ENCODE peak calls at places on chromosome 18, in eight cellular contexts. One of them, this sample, is unnamed.

GRCh38 chr18:73646772-73647171 is 500.9 kb downstream of the FBXO15 start:
- DNase-seq in heart left ventricle: no peak
- DNase-seq in endothelial cell of umbilical vein: no peak
- DNase-seq in tibial nerve: no peak
- DNase-seq in GM23338: no peak
- DNase-seq in IMR-90: peak; percentile 91
- DNase-seq in lung: no peak
- DNase-seq in Panc1: no peak
- DNase-seq in this sample: no peak

GRCh38 chr18:45464619-45465018 is 150.7 kb upstream of the SLC14A2 start:
- DNase-seq in heart left ventricle: no peak
- DNase-seq in endothelial cell of umbilical vein: no peak
- DNase-seq in tibial nerve: no peak
- DNase-seq in GM23338: no peak
- DNase-seq in IMR-90: no peak
- DNase-seq in lung: no peak
- DNase-seq in Panc1: no peak
- DNase-seq in this sample: peak; percentile 13

GRCh38 chr18:35201502-35201901 is 39.3 kb upstream of the ZNF397 start:
- DNase-seq in heart left ventricle: no peak
- DNase-seq in endothelial cell of umbilical vein: no peak
- DNase-seq in tibial nerve: no peak
- DNase-seq in GM23338: no peak
- DNase-seq in IMR-90: no peak
- DNase-seq in lung: no peak
- DNase-seq in Panc1: no peak
- DNase-seq in this sample: no peak

GRCh38 chr18:39749154-39749553 is 2183.6 kb upstream of the CELF4 start:
- DNase-seq in heart left ventricle: no peak
- DNase-seq in endothelial cell of umbilical vein: no peak
- DNase-seq in tibial nerve: no peak
- DNase-seq in GM23338: no peak
- DNase-seq in IMR-90: no peak
- DNase-seq in lung: no peak
- DNase-seq in Panc1: no peak
- DNase-seq in this sample: no peak

GRCh38 chr18:56283346-56283745 is 355.0 kb downstream of the TXNL1 start:
- DNase-seq in heart left ventricle: no peak
- DNase-seq in endothelial cell of umbilical vein: no peak
- DNase-seq in tibial nerve: no peak
- DNase-seq in GM23338: no peak
- DNase-seq in IMR-90: peak; percentile 46
- DNase-seq in lung: no peak
- DNase-seq in Panc1: no peak
- DNase-seq in this sample: no peak

GRCh38 chr18:9013926-9014373 is 88.5 kb upstream of the NDUFV2 start:
- DNase-seq in heart left ventricle: no peak
- DNase-seq in endothelial cell of umbilical vein: no peak
- DNase-seq in tibial nerve: no peak
- DNase-seq in GM23338: no peak
- DNase-seq in IMR-90: no peak
- DNase-seq in lung: no peak
- DNase-seq in Panc1: no peak
- DNase-seq in this sample: no peak

GRCh38 chr18:61261870-61262269 is 71.4 kb upstream of the CDH20 start:
- DNase-seq in heart left ventricle: no peak
- DNase-seq in endothelial cell of umbilical vein: no peak
- DNase-seq in tibial nerve: no peak
- DNase-seq in GM23338: no peak
- DNase-seq in IMR-90: no peak
- DNase-seq in lung: no peak
- DNase-seq in Panc1: no peak
- DNase-seq in this sample: no peak

GRCh38 chr18:28398491-28398890 is 221.6 kb upstream of the CDH2 start:
- DNase-seq in heart left ventricle: no peak
- DNase-seq in endothelial cell of umbilical vein: no peak
- DNase-seq in tibial nerve: no peak
- DNase-seq in GM23338: no peak
- DNase-seq in IMR-90: no peak
- DNase-seq in lung: no peak
- DNase-seq in Panc1: no peak
- DNase-seq in this sample: no peak

GRCh38 chr18:35267809-35268208 is 22.2 kb downstream of the ZSCAN30 start:
- DNase-seq in heart left ventricle: peak; percentile 23
- DNase-seq in endothelial cell of umbilical vein: peak; percentile 4
- DNase-seq in tibial nerve: peak; percentile 9
- DNase-seq in GM23338: peak; percentile 49
- DNase-seq in IMR-90: no peak
- DNase-seq in lung: no peak
- DNase-seq in Panc1: no peak
- DNase-seq in this sample: no peak

GRCh38 chr18:4068552-4069158 is 386.5 kb downstream of the DLGAP1 start:
- DNase-seq in heart left ventricle: peak; percentile 22
- DNase-seq in endothelial cell of umbilical vein: peak; percentile 58
- DNase-seq in tibial nerve: peak; percentile 47
- DNase-seq in GM23338: peak; percentile 81
- DNase-seq in IMR-90: peak; percentile 56
- DNase-seq in lung: no peak
- DNase-seq in Panc1: peak; percentile 15
- DNase-seq in this sample: peak; percentile 73

GRCh38 chr18:39732918-39733317 is 2167.3 kb upstream of the CELF4 start:
- DNase-seq in heart left ventricle: no peak
- DNase-seq in endothelial cell of umbilical vein: no peak
- DNase-seq in tibial nerve: no peak
- DNase-seq in GM23338: peak; percentile 43
- DNase-seq in IMR-90: no peak
- DNase-seq in lung: no peak
- DNase-seq in Panc1: no peak
- DNase-seq in this sample: no peak

GRCh38 chr18:49664086-49664890 is 102.4 kb downstream of the LIPG start:
- DNase-seq in heart left ventricle: peak; percentile 63
- DNase-seq in endothelial cell of umbilical vein: peak; percentile 97
- DNase-seq in tibial nerve: no peak
- DNase-seq in GM23338: peak; percentile 54
- DNase-seq in IMR-90: no peak
- DNase-seq in lung: no peak
- DNase-seq in Panc1: no peak
- DNase-seq in this sample: no peak

GRCh38 chr18:69217271-69217670 is 183.4 kb upstream of the DOK6 start:
- DNase-seq in heart left ventricle: no peak
- DNase-seq in endothelial cell of umbilical vein: no peak
- DNase-seq in tibial nerve: no peak
- DNase-seq in GM23338: no peak
- DNase-seq in IMR-90: no peak
- DNase-seq in lung: no peak
- DNase-seq in Panc1: no peak
- DNase-seq in this sample: no peak

GRCh38 chr18:45566025-45566740 is 49.1 kb upstream of the SLC14A2 start:
- DNase-seq in heart left ventricle: peak; percentile 57
- DNase-seq in endothelial cell of umbilical vein: no peak
- DNase-seq in tibial nerve: peak; percentile 72
- DNase-seq in GM23338: no peak
- DNase-seq in IMR-90: peak; percentile 87
- DNase-seq in lung: no peak
- DNase-seq in Panc1: no peak
- DNase-seq in this sample: no peak

GRCh38 chr18:31099490-31100230 is 2.6 kb downstream of the DSC2 start:
- DNase-seq in heart left ventricle: no peak
- DNase-seq in endothelial cell of umbilical vein: no peak
- DNase-seq in tibial nerve: no peak
- DNase-seq in GM23338: no peak
- DNase-seq in IMR-90: no peak
- DNase-seq in lung: no peak
- DNase-seq in Panc1: no peak
- DNase-seq in this sample: no peak

GRCh38 chr18:8770655-8771054 is 65.3 kb downstream of the MTCL1 start:
- DNase-seq in heart left ventricle: no peak
- DNase-seq in endothelial cell of umbilical vein: no peak
- DNase-seq in tibial nerve: no peak
- DNase-seq in GM23338: no peak
- DNase-seq in IMR-90: no peak
- DNase-seq in lung: no peak
- DNase-seq in Panc1: no peak
- DNase-seq in this sample: no peak

GRCh38 chr18:30358545-30358944 is 684.0 kb downstream of the DSC3 start:
- DNase-seq in heart left ventricle: no peak
- DNase-seq in endothelial cell of umbilical vein: no peak
- DNase-seq in tibial nerve: no peak
- DNase-seq in GM23338: no peak
- DNase-seq in IMR-90: no peak
- DNase-seq in lung: no peak
- DNase-seq in Panc1: no peak
- DNase-seq in this sample: no peak

GRCh38 chr18:25278415-25278814 is 73.6 kb downstream of the ZNF521 start:
- DNase-seq in heart left ventricle: no peak
- DNase-seq in endothelial cell of umbilical vein: peak; percentile 58
- DNase-seq in tibial nerve: no peak
- DNase-seq in GM23338: no peak
- DNase-seq in IMR-90: peak; percentile 13
- DNase-seq in lung: no peak
- DNase-seq in Panc1: no peak
- DNase-seq in this sample: no peak

GRCh38 chr18:10453885-10454772 is at the start of gene APCDD1:
- DNase-seq in heart left ventricle: peak; percentile 79
- DNase-seq in endothelial cell of umbilical vein: no peak
- DNase-seq in tibial nerve: peak; percentile 52
- DNase-seq in GM23338: peak; percentile 73
- DNase-seq in IMR-90: no peak
- DNase-seq in lung: peak; percentile 67
- DNase-seq in Panc1: no peak
- DNase-seq in this sample: peak; percentile 93

GRCh38 chr18:10454800-10455550 is 540 bp downstream of the APCDD1 start:
- DNase-seq in heart left ventricle: no peak
- DNase-seq in endothelial cell of umbilical vein: peak; percentile 4
- DNase-seq in tibial nerve: peak; percentile 28
- DNase-seq in GM23338: peak; percentile 66
- DNase-seq in IMR-90: peak; percentile 20
- DNase-seq in lung: peak; percentile 35
- DNase-seq in Panc1: no peak
- DNase-seq in this sample: peak; percentile 35

GRCh38 chr18:10456718-10457499 is 2.5 kb downstream of the APCDD1 start:
- DNase-seq in heart left ventricle: no peak
- DNase-seq in endothelial cell of umbilical vein: no peak
- DNase-seq in tibial nerve: no peak
- DNase-seq in GM23338: no peak
- DNase-seq in IMR-90: no peak
- DNase-seq in lung: no peak
- DNase-seq in Panc1: no peak
- DNase-seq in this sample: peak; percentile 59

GRCh38 chr18:10457798-10458197 is 3.4 kb downstream of the APCDD1 start:
- DNase-seq in heart left ventricle: no peak
- DNase-seq in endothelial cell of umbilical vein: no peak
- DNase-seq in tibial nerve: no peak
- DNase-seq in GM23338: no peak
- DNase-seq in IMR-90: peak; percentile 24
- DNase-seq in lung: no peak
- DNase-seq in Panc1: no peak
- DNase-seq in this sample: peak; percentile 35

GRCh38 chr18:10455726-10456453 is 1.5 kb downstream of the APCDD1 start:
- DNase-seq in heart left ventricle: no peak
- DNase-seq in endothelial cell of umbilical vein: no peak
- DNase-seq in tibial nerve: no peak
- DNase-seq in GM23338: peak; percentile 27
- DNase-seq in IMR-90: no peak
- DNase-seq in lung: no peak
- DNase-seq in Panc1: no peak
- DNase-seq in this sample: no peak
- H3K27me3 ChIP-seq in heart left ventricle: peaks cover 36% of the 10 kb centered on the region
- H3K27me3 ChIP-seq in endothelial cell of umbilical vein: peaks cover 51% of the 10 kb centered on the region
- H3K27me3 ChIP-seq in tibial nerve: no peaks in the 10 kb centered on the region
- H3K27me3 ChIP-seq in GM23338: peaks cover 61% of the 10 kb centered on the region
- H3K27me3 ChIP-seq in IMR-90: peaks cover 43% of the 10 kb centered on the region
- H3K27me3 ChIP-seq in lung: no peaks in the 10 kb centered on the region
- H3K27me3 ChIP-seq in Panc1: peaks cover 47% of the 10 kb centered on the region
- H3K27me3 ChIP-seq in this sample: no peaks in the 10 kb centered on the region

DNA sequence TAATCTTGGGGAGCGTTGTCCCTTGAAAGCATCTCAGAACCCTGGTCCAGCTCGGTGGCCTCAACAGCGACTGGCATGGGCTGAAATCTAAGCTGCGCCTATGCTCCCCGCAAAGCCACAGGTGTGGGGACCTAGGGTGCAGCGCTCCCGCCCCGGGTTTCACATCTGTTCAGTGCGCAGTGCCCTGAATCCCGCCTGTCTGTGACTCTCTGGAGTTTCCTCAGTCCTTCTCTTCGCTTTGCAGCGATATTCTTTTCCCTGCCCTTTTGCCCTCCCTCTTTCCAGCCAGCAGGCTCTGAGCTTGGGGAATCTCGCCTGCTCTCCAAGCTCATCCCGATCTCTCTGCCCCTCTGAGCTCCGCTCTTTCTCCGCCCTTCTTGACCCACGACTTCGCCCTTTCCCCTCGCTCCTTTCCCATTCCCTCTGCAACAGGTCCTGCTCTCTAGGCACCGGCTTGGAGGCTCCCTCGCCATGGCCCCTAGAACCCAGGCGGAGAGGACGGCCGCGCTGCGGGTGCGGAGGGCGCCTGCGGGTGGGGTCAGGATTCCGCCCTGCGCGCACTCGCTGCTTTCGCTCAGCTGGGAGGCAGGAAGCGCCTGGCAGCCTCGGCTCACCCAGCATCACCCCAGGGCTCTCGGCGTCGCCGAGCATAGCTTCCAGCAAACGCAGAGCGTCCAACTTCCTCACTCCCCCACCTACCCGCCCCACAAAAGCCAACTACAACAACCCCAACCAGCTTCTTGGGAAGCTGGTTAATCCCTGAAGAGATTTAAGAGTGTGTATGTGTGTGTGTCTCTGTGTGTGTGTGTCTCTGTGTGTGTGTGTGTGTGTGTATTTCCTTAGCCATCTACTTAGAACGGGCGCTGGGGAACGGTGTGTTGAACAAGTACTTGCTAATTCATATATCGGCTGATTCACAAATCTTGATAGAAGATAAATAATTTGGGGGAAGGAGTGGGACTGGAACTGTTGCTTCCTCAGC is 1.1 kb downstream of the GRP start:
- DNase-seq in heart left ventricle: no peak
- DNase-seq in endothelial cell of umbilical vein: no peak
- DNase-seq in tibial nerve: no peak
- DNase-seq in GM23338: peak; percentile 48
- DNase-seq in IMR-90: no peak
- DNase-seq in lung: no peak
- DNase-seq in Panc1: no peak
- DNase-seq in this sample: no peak
- H3K27me3 ChIP-seq in heart left ventricle: peaks cover 58% of the 10 kb centered on the region
- H3K27me3 ChIP-seq in endothelial cell of umbilical vein: peaks cover 52% of the 10 kb centered on the region
- H3K27me3 ChIP-seq in tibial nerve: no peaks in the 10 kb centered on the region
- H3K27me3 ChIP-seq in GM23338: peaks cover 100% of the 10 kb centered on the region
- H3K27me3 ChIP-seq in IMR-90: peaks cover 74% of the 10 kb centered on the region
- H3K27me3 ChIP-seq in lung: peaks cover 14% of the 10 kb centered on the region
- H3K27me3 ChIP-seq in Panc1: peaks cover 4% of the 10 kb centered on the region
- H3K27me3 ChIP-seq in this sample: no peaks in the 10 kb centered on the region

GRCh38 chr18:21241224-21242131 is 554 bp upstream of the GREB1L start:
- DNase-seq in heart left ventricle: peak; percentile 19
- DNase-seq in endothelial cell of umbilical vein: no peak
- DNase-seq in tibial nerve: no peak
- DNase-seq in GM23338: peak; percentile 64
- DNase-seq in IMR-90: no peak
- DNase-seq in lung: no peak
- DNase-seq in Panc1: no peak
- DNase-seq in this sample: no peak
- H3K27me3 ChIP-seq in heart left ventricle: peaks cover 63% of the 10 kb centered on the region
- H3K27me3 ChIP-seq in endothelial cell of umbilical vein: peaks cover 43% of the 10 kb centered on the region
- H3K27me3 ChIP-seq in tibial nerve: no peaks in the 10 kb centered on the region
- H3K27me3 ChIP-seq in GM23338: peaks cover 97% of the 10 kb centered on the region
- H3K27me3 ChIP-seq in IMR-90: peaks cover 46% of the 10 kb centered on the region
- H3K27me3 ChIP-seq in lung: peaks cover 5% of the 10 kb centered on the region
- H3K27me3 ChIP-seq in Panc1: no peaks in the 10 kb centered on the region
- H3K27me3 ChIP-seq in this sample: peaks cover 75% of the 10 kb centered on the region

GRCh38 chr18:13551305-13551603 is 175.1 kb downstream of the FAM210A start:
- DNase-seq in heart left ventricle: no peak
- DNase-seq in endothelial cell of umbilical vein: no peak
- DNase-seq in tibial nerve: no peak
- DNase-seq in GM23338: no peak
- DNase-seq in IMR-90: no peak
- DNase-seq in lung: no peak
- DNase-seq in Panc1: no peak
- DNase-seq in this sample: no peak
- H3K27me3 ChIP-seq in heart left ventricle: no peaks in the 10 kb centered on the region
- H3K27me3 ChIP-seq in endothelial cell of umbilical vein: peaks cover 24% of the 10 kb centered on the region
- H3K27me3 ChIP-seq in tibial nerve: no peaks in the 10 kb centered on the region
- H3K27me3 ChIP-seq in GM23338: no peaks in the 10 kb centered on the region
- H3K27me3 ChIP-seq in IMR-90: peaks cover 10% of the 10 kb centered on the region
- H3K27me3 ChIP-seq in lung: no peaks in the 10 kb centered on the region
- H3K27me3 ChIP-seq in Panc1: peaks cover 22% of the 10 kb centered on the region
- H3K27me3 ChIP-seq in this sample: peaks cover 13% of the 10 kb centered on the region

This sample was measured in A673.